ENCODE peak calls at places on chromosomes 12 and 14, in five cellular contexts. H is DMS153, L is tibial nerve, G is lower lobe of right lung, K is pancreas. N is an unnamed sample.

GRCh38 chr12:10354502-10354901 is 35.3 kb downstream of the KLRK1 start:
- DNase-seq in H (no peak), L (no peak), G (no peak), K (no peak), N (no peak)

GRCh38 chr12:96194901-96195844 is 998 bp downstream of the ELK3 start:
- DNase-seq in H (no peak), L (peak), G (no peak), K (peak), N (peak)

GRCh38 chr14:32081901-32082300 is 4.8 kb downstream of the ARHGAP5 start:
- DNase-seq in H (no peak), L (no peak), G (no peak), K (no peak), N (no peak)

GRCh38 chr14:103734081-103734888 is 18.7 kb downstream of the ZFYVE21 start:
- DNase-seq in H (no peak), L (no peak), G (peak), K (no peak), N (no peak)

GRCh38 chr12:105280966-105281693 is 45.2 kb upstream of the APPL2 start:
- DNase-seq in H (no peak), L (no peak), G (no peak), K (peak), N (no peak)

GRCh38 chr12:31325524-31325875 is 450 bp downstream of the SINHCAF start:
- DNase-seq in H (no peak), L (peak), G (peak), K (peak), N (no peak)

GRCh38 chr14:100263141-100263540 is 24.2 kb downstream of the YY1 start:
- DNase-seq in H (no peak), L (no peak), G (no peak), K (no peak), N (peak)

GRCh38 chr14:29465095-29465494 is 462.6 kb downstream of the PRKD1 start:
- DNase-seq in H (no peak), L (no peak), G (no peak), K (no peak), N (peak)

GRCh38 chr14:59303216-59303615 is 114.7 kb downstream of the DAAM1 start:
- DNase-seq in H (no peak), L (no peak), G (no peak), K (no peak), N (no peak)

GRCh38 chr12:124456652-124457152 is 110.7 kb downstream of the NCOR2 start:
- DNase-seq in H (no peak), L (no peak), G (peak), K (no peak), N (no peak)

GRCh38 chr12:132710062-132710421 is 600 bp upstream of the PGAM5 start:
- DNase-seq in H (no peak), L (no peak), G (peak), K (no peak), N (no peak)

GRCh38 chr14:98931126-98931525 is 340.9 kb downstream of the BCL11B start:
- DNase-seq in H (no peak), L (no peak), G (no peak), K (no peak), N (no peak)

GRCh38 chr14:74888164-74889158 is 6.7 kb downstream of the DLST start:
- DNase-seq in H (no peak), L (no peak), G (no peak), K (no peak), N (peak)

GRCh38 chr12:40028296-40028695 is 77.6 kb downstream of the SLC2A13 start:
- DNase-seq in H (no peak), L (no peak), G (no peak), K (no peak), N (no peak)

GRCh38 chr12:106246891-106247730 is 709 bp downstream of the CKAP4 start:
- DNase-seq in H (no peak), L (peak), G (peak), K (peak), N (peak)

GRCh38 chr14:61525293-61526011 is 169.9 kb upstream of the HIF1A start:
- DNase-seq in H (no peak), L (peak), G (peak), K (peak), N (peak)

GRCh38 chr12:46486588-46486987 is 114.0 kb upstream of the SLC38A2 start:
- DNase-seq in H (no peak), L (no peak), G (no peak), K (no peak), N (no peak)

GRCh38 chr12:29509503-29509902 is 12.0 kb upstream of the OVCH1 start:
- DNase-seq in H (no peak), L (no peak), G (no peak), K (no peak), N (no peak)

GRCh38 chr12:6938353-6939186 is 5.0 kb upstream of the RNU7-1 start:
- DNase-seq in H (no peak), L (no peak), G (no peak), K (peak), N (no peak)

GRCh38 chr14:21612324-21612723 is 22.4 kb downstream of the OR10G2 start:
- DNase-seq in H (no peak), L (no peak), G (no peak), K (no peak), N (no peak)

GRCh38 chr14:32102152-32102787 is 25.2 kb downstream of the ARHGAP5 start:
- DNase-seq in H (no peak), L (no peak), G (no peak), K (no peak), N (no peak)

GRCh38 chr12:39341179-39341578 is 101.7 kb downstream of the KIF21A start:
- DNase-seq in H (no peak), L (no peak), G (no peak), K (no peak), N (no peak)

GRCh38 chr12:57183939-57184725 is 32.5 kb upstream of the NXPH4 start:
- DNase-seq in H (no peak), L (no peak), G (no peak), K (no peak), N (no peak)

GRCh38 chr12:14167005-14167628 is 185.7 kb upstream of the GRIN2B start:
- DNase-seq in H (peak), L (peak), G (no peak), K (peak), N (peak)

N was measured in HCEC 1CT.